ENCODE peak calls at places on chromosomes 16 and 17, in seven cellular contexts. One of them, this sample, is unnamed.
A peak's percentile ranks its signal among the peaks of the same experiment; 100 is the strongest.

GRCh38 chr17:38403491-38403890 is 24.8 kb upstream of the ARHGAP23 start:
- DNase-seq in endodermal cell: peak; percentile 77
- DNase-seq in iris pigment epithelial cell: peak; percentile 20
- DNase-seq in COR-L47: peak; percentile 47
- DNase-seq in brain microvascular endothelial cell: no peak
- DNase-seq in GM23248: peak; percentile 45
- DNase-seq in activated CD8-positive, alpha-beta T cell treated with anti-CD3 and anti-CD28 coated beads, Interleukin-2, amount 10 ng/mL, durations not matched to agents 7 days and 5 days: no peak
- DNase-seq in this sample: no peak

GRCh38 chr16:85715169-85716015 is 26.6 kb upstream of the GINS2 start:
- DNase-seq in brain microvascular endothelial cell: no peak
- DNase-seq in endodermal cell: no peak
- DNase-seq in activated CD8-positive, alpha-beta T cell treated with anti-CD3 and anti-CD28 coated beads, Interleukin-2, amount 10 ng/mL, durations not matched to agents 7 days and 5 days: peak; percentile 23
- DNase-seq in COR-L47: peak; percentile 72
- DNase-seq in iris pigment epithelial cell: peak; percentile 24
- DNase-seq in GM23248: no peak
- DNase-seq in this sample: no peak

GRCh38 chr16:22397459-22397858 is 23.0 kb upstream of the CDR2 start:
- DNase-seq in endodermal cell: no peak
- DNase-seq in brain microvascular endothelial cell: peak; percentile 89
- DNase-seq in activated CD8-positive, alpha-beta T cell treated with anti-CD3 and anti-CD28 coated beads, Interleukin-2, amount 10 ng/mL, durations not matched to agents 7 days and 5 days: no peak
- DNase-seq in COR-L47: no peak
- DNase-seq in iris pigment epithelial cell: peak; percentile 99
- DNase-seq in GM23248: peak; percentile 93
- DNase-seq in this sample: peak; percentile 96

GRCh38 chr17:71902931-71903506 is 217.8 kb upstream of the SOX9 start:
- DNase-seq in endodermal cell: no peak
- DNase-seq in brain microvascular endothelial cell: peak; percentile 37
- DNase-seq in GM23248: peak; percentile 58
- DNase-seq in COR-L47: no peak
- DNase-seq in iris pigment epithelial cell: peak; percentile 64
- DNase-seq in activated CD8-positive, alpha-beta T cell treated with anti-CD3 and anti-CD28 coated beads, Interleukin-2, amount 10 ng/mL, durations not matched to agents 7 days and 5 days: no peak
- DNase-seq in this sample: peak; percentile 28

GRCh38 chr16:14291941-14292825 is 221.1 kb downstream of the MRTFB start:
- DNase-seq in brain microvascular endothelial cell: no peak
- DNase-seq in COR-L47: no peak
- DNase-seq in iris pigment epithelial cell: no peak
- DNase-seq in endodermal cell: peak; percentile 28
- DNase-seq in activated CD8-positive, alpha-beta T cell treated with anti-CD3 and anti-CD28 coated beads, Interleukin-2, amount 10 ng/mL, durations not matched to agents 7 days and 5 days: no peak
- DNase-seq in GM23248: no peak
- DNase-seq in this sample: no peak

GRCh38 chr17:8056232-8056975 is 17.5 kb downstream of the ALOX15B start:
- DNase-seq in activated CD8-positive, alpha-beta T cell treated with anti-CD3 and anti-CD28 coated beads, Interleukin-2, amount 10 ng/mL, durations not matched to agents 7 days and 5 days: peak; percentile 75
- DNase-seq in GM23248: peak; percentile 66
- DNase-seq in endodermal cell: peak; percentile 53
- DNase-seq in iris pigment epithelial cell: peak; percentile 98
- DNase-seq in COR-L47: no peak
- DNase-seq in brain microvascular endothelial cell: peak; percentile 80
- DNase-seq in this sample: peak; percentile 54

GRCh38 chr17:8747731-8748130 is 3.1 kb upstream of the CCDC42 start:
- DNase-seq in GM23248: no peak
- DNase-seq in COR-L47: no peak
- DNase-seq in brain microvascular endothelial cell: no peak
- DNase-seq in endodermal cell: no peak
- DNase-seq in iris pigment epithelial cell: no peak
- DNase-seq in activated CD8-positive, alpha-beta T cell treated with anti-CD3 and anti-CD28 coated beads, Interleukin-2, amount 10 ng/mL, durations not matched to agents 7 days and 5 days: no peak
- DNase-seq in this sample: no peak

GRCh38 chr16:3131755-3132377 is 3.0 kb upstream of the ZNF213 start:
- DNase-seq in activated CD8-positive, alpha-beta T cell treated with anti-CD3 and anti-CD28 coated beads, Interleukin-2, amount 10 ng/mL, durations not matched to agents 7 days and 5 days: peak; percentile 66
- DNase-seq in COR-L47: peak; percentile 26
- DNase-seq in iris pigment epithelial cell: peak; percentile 41
- DNase-seq in brain microvascular endothelial cell: peak; percentile 28
- DNase-seq in GM23248: peak; percentile 70
- DNase-seq in endodermal cell: peak; percentile 90
- DNase-seq in this sample: peak; percentile 38

GRCh38 chr16:20938426-20938825 is 37.9 kb downstream of the LYRM1 start:
- DNase-seq in iris pigment epithelial cell: peak; percentile 51
- DNase-seq in endodermal cell: no peak
- DNase-seq in COR-L47: no peak
- DNase-seq in brain microvascular endothelial cell: no peak
- DNase-seq in activated CD8-positive, alpha-beta T cell treated with anti-CD3 and anti-CD28 coated beads, Interleukin-2, amount 10 ng/mL, durations not matched to agents 7 days and 5 days: no peak
- DNase-seq in GM23248: peak; percentile 82
- DNase-seq in this sample: peak; percentile 42

GRCh38 chr16:62041401-62041800 is 5.2 kb upstream of the CDH8 start:
- DNase-seq in activated CD8-positive, alpha-beta T cell treated with anti-CD3 and anti-CD28 coated beads, Interleukin-2, amount 10 ng/mL, durations not matched to agents 7 days and 5 days: no peak
- DNase-seq in COR-L47: peak; percentile 70
- DNase-seq in endodermal cell: peak; percentile 77
- DNase-seq in iris pigment epithelial cell: peak; percentile 22
- DNase-seq in brain microvascular endothelial cell: peak; percentile 65
- DNase-seq in GM23248: peak; percentile 56
- DNase-seq in this sample: peak; percentile 41

GRCh38 chr17:8905256-8905778 is 37.8 kb upstream of the PIK3R6 start:
- DNase-seq in activated CD8-positive, alpha-beta T cell treated with anti-CD3 and anti-CD28 coated beads, Interleukin-2, amount 10 ng/mL, durations not matched to agents 7 days and 5 days: peak; percentile 19
- DNase-seq in endodermal cell: peak; percentile 58
- DNase-seq in brain microvascular endothelial cell: no peak
- DNase-seq in COR-L47: no peak
- DNase-seq in iris pigment epithelial cell: no peak
- DNase-seq in GM23248: no peak
- DNase-seq in this sample: no peak

GRCh38 chr17:69757794-69758430 is 317.1 kb upstream of the KCNJ16 start:
- DNase-seq in activated CD8-positive, alpha-beta T cell treated with anti-CD3 and anti-CD28 coated beads, Interleukin-2, amount 10 ng/mL, durations not matched to agents 7 days and 5 days: no peak
- DNase-seq in endodermal cell: no peak
- DNase-seq in COR-L47: no peak
- DNase-seq in GM23248: peak; percentile 94
- DNase-seq in iris pigment epithelial cell: peak; percentile 98
- DNase-seq in brain microvascular endothelial cell: peak; percentile 47
- DNase-seq in this sample: peak; percentile 90

GRCh38 chr17:3636154-3636907 is at the start of the genes CTNS and SHPK:
- DNase-seq in endodermal cell: peak; percentile 100
- DNase-seq in brain microvascular endothelial cell: peak; percentile 95
- DNase-seq in activated CD8-positive, alpha-beta T cell treated with anti-CD3 and anti-CD28 coated beads, Interleukin-2, amount 10 ng/mL, durations not matched to agents 7 days and 5 days: peak; percentile 97
- DNase-seq in iris pigment epithelial cell: peak; percentile 98
- DNase-seq in COR-L47: peak; percentile 76
- DNase-seq in GM23248: peak; percentile 99
- DNase-seq in this sample: peak; percentile 98

GRCh38 chr17:68297168-68297567 is 5.9 kb downstream of the ARSG start:
- DNase-seq in COR-L47: no peak
- DNase-seq in activated CD8-positive, alpha-beta T cell treated with anti-CD3 and anti-CD28 coated beads, Interleukin-2, amount 10 ng/mL, durations not matched to agents 7 days and 5 days: no peak
- DNase-seq in brain microvascular endothelial cell: no peak
- DNase-seq in GM23248: peak; percentile 33
- DNase-seq in endodermal cell: no peak
- DNase-seq in iris pigment epithelial cell: no peak
- DNase-seq in this sample: no peak

GRCh38 chr17:64278614-64279013 is 15.6 kb upstream of the TEX2 start:
- DNase-seq in GM23248: peak; percentile 61
- DNase-seq in iris pigment epithelial cell: peak; percentile 34
- DNase-seq in brain microvascular endothelial cell: no peak
- DNase-seq in activated CD8-positive, alpha-beta T cell treated with anti-CD3 and anti-CD28 coated beads, Interleukin-2, amount 10 ng/mL, durations not matched to agents 7 days and 5 days: no peak
- DNase-seq in endodermal cell: peak; percentile 59
- DNase-seq in COR-L47: no peak
- DNase-seq in this sample: peak; percentile 60

GRCh38 chr16:71467810-71468209 is 5.8 kb upstream of the ZNF23 start:
- DNase-seq in GM23248: peak; percentile 69
- DNase-seq in brain microvascular endothelial cell: no peak
- DNase-seq in COR-L47: no peak
- DNase-seq in endodermal cell: peak; percentile 92
- DNase-seq in activated CD8-positive, alpha-beta T cell treated with anti-CD3 and anti-CD28 coated beads, Interleukin-2, amount 10 ng/mL, durations not matched to agents 7 days and 5 days: peak; percentile 68
- DNase-seq in iris pigment epithelial cell: peak; percentile 22
- DNase-seq in this sample: peak; percentile 17

GRCh38 chr17:66353937-66354401 is 51.6 kb downstream of the PRKCA start:
- DNase-seq in iris pigment epithelial cell: peak; percentile 69
- DNase-seq in endodermal cell: no peak
- DNase-seq in GM23248: peak; percentile 46
- DNase-seq in activated CD8-positive, alpha-beta T cell treated with anti-CD3 and anti-CD28 coated beads, Interleukin-2, amount 10 ng/mL, durations not matched to agents 7 days and 5 days: no peak
- DNase-seq in COR-L47: no peak
- DNase-seq in brain microvascular endothelial cell: peak; percentile 49
- DNase-seq in this sample: peak; percentile 77

GRCh38 chr17:66524848-66525247 is 222.4 kb downstream of the PRKCA start:
- DNase-seq in endodermal cell: peak; percentile 20
- DNase-seq in COR-L47: no peak
- DNase-seq in GM23248: no peak
- DNase-seq in iris pigment epithelial cell: no peak
- DNase-seq in activated CD8-positive, alpha-beta T cell treated with anti-CD3 and anti-CD28 coated beads, Interleukin-2, amount 10 ng/mL, durations not matched to agents 7 days and 5 days: no peak
- DNase-seq in brain microvascular endothelial cell: no peak
- DNase-seq in this sample: no peak

GRCh38 chr17:79836952-79837887 is 2.0 kb downstream of the CBX4 start:
- DNase-seq in activated CD8-positive, alpha-beta T cell treated with anti-CD3 and anti-CD28 coated beads, Interleukin-2, amount 10 ng/mL, durations not matched to agents 7 days and 5 days: peak; percentile 84
- DNase-seq in COR-L47: peak; percentile 64
- DNase-seq in brain microvascular endothelial cell: peak; percentile 41
- DNase-seq in GM23248: peak; percentile 79
- DNase-seq in iris pigment epithelial cell: peak; percentile 86
- DNase-seq in endodermal cell: peak; percentile 92
- DNase-seq in this sample: no peak

GRCh38 chr16:16867994-16868393 is 489.1 kb downstream of the NPIPA7 start:
- DNase-seq in activated CD8-positive, alpha-beta T cell treated with anti-CD3 and anti-CD28 coated beads, Interleukin-2, amount 10 ng/mL, durations not matched to agents 7 days and 5 days: no peak
- DNase-seq in COR-L47: no peak
- DNase-seq in GM23248: no peak
- DNase-seq in iris pigment epithelial cell: no peak
- DNase-seq in endodermal cell: peak; percentile 79
- DNase-seq in brain microvascular endothelial cell: no peak
- DNase-seq in this sample: no peak

GRCh38 chr16:51538707-51539604 is 387.9 kb upstream of the SALL1 start:
- DNase-seq in GM23248: peak; percentile 96
- DNase-seq in endodermal cell: peak; percentile 65
- DNase-seq in iris pigment epithelial cell: peak; percentile 93
- DNase-seq in activated CD8-positive, alpha-beta T cell treated with anti-CD3 and anti-CD28 coated beads, Interleukin-2, amount 10 ng/mL, durations not matched to agents 7 days and 5 days: no peak
- DNase-seq in COR-L47: peak; percentile 51
- DNase-seq in brain microvascular endothelial cell: peak; percentile 80
- DNase-seq in this sample: peak; percentile 90

GRCh38 chr17:54452666-54453348 is 447.8 kb upstream of the TOM1L1 start:
- DNase-seq in GM23248: peak; percentile 0
- DNase-seq in iris pigment epithelial cell: no peak
- DNase-seq in activated CD8-positive, alpha-beta T cell treated with anti-CD3 and anti-CD28 coated beads, Interleukin-2, amount 10 ng/mL, durations not matched to agents 7 days and 5 days: no peak
- DNase-seq in COR-L47: no peak
- DNase-seq in endodermal cell: no peak
- DNase-seq in brain microvascular endothelial cell: no peak
- DNase-seq in this sample: no peak

This sample was measured in EL.